ENCODE peak calls at places on chromosome 1, in eight cellular contexts. One of them, this sample, is unnamed.

GRCh38 chr1:35640380-35641232 is 720 bp downstream of the PSMB2 start:
- DNase-seq in H1: no peak
- DNase-seq in fibroblast of pulmonary artery: no peak
- DNase-seq in mesothelial cell of epicardium: no peak
- DNase-seq in body of pancreas: no peak
- DNase-seq in tibial artery: no peak
- DNase-seq in progenitor cell of endocrine pancreas: no peak
- DNase-seq in heart right ventricle: no peak
- DNase-seq in this sample: no peak

GRCh38 chr1:153577624-153578051 is 12.0 kb upstream of the S100A2 start:
- DNase-seq in H1: no peak
- DNase-seq in progenitor cell of endocrine pancreas: no peak
- DNase-seq in heart right ventricle: no peak
- DNase-seq in tibial artery: peak
- DNase-seq in mesothelial cell of epicardium: no peak
- DNase-seq in fibroblast of pulmonary artery: no peak
- DNase-seq in body of pancreas: no peak
- DNase-seq in this sample: no peak

GRCh38 chr1:223334156-223334555 is 29.8 kb downstream of the SUSD4 start:
- DNase-seq in progenitor cell of endocrine pancreas: no peak
- DNase-seq in H1: no peak
- DNase-seq in body of pancreas: no peak
- DNase-seq in mesothelial cell of epicardium: no peak
- DNase-seq in fibroblast of pulmonary artery: no peak
- DNase-seq in heart right ventricle: no peak
- DNase-seq in tibial artery: no peak
- DNase-seq in this sample: no peak

GRCh38 chr1:9705337-9706098 is 54.0 kb downstream of the PIK3CD start:
- DNase-seq in H1: no peak
- DNase-seq in tibial artery: no peak
- DNase-seq in mesothelial cell of epicardium: no peak
- DNase-seq in body of pancreas: no peak
- DNase-seq in heart right ventricle: no peak
- DNase-seq in progenitor cell of endocrine pancreas: no peak
- DNase-seq in fibroblast of pulmonary artery: peak
- DNase-seq in this sample: no peak

GRCh38 chr1:19557609-19558051 is 72.3 kb upstream of the CAPZB start:
- DNase-seq in tibial artery: no peak
- DNase-seq in heart right ventricle: no peak
- DNase-seq in H1: no peak
- DNase-seq in fibroblast of pulmonary artery: peak
- DNase-seq in progenitor cell of endocrine pancreas: no peak
- DNase-seq in body of pancreas: no peak
- DNase-seq in mesothelial cell of epicardium: no peak
- DNase-seq in this sample: no peak

GRCh38 chr1:20185834-20186782 is at the start of the genes PLA2G2C and UBXN10:
- DNase-seq in H1: peak
- DNase-seq in fibroblast of pulmonary artery: no peak
- DNase-seq in progenitor cell of endocrine pancreas: peak
- DNase-seq in heart right ventricle: peak
- DNase-seq in body of pancreas: peak
- DNase-seq in mesothelial cell of epicardium: peak
- DNase-seq in tibial artery: no peak
- DNase-seq in this sample: no peak

GRCh38 chr1:27100797-27101491 is 54.0 kb downstream of the SLC9A1 start:
- DNase-seq in H1: no peak
- DNase-seq in fibroblast of pulmonary artery: no peak
- DNase-seq in mesothelial cell of epicardium: no peak
- DNase-seq in progenitor cell of endocrine pancreas: no peak
- DNase-seq in tibial artery: no peak
- DNase-seq in body of pancreas: no peak
- DNase-seq in heart right ventricle: no peak
- DNase-seq in this sample: no peak

GRCh38 chr1:7199077-7199779 is 414.0 kb downstream of the CAMTA1 start:
- DNase-seq in heart right ventricle: no peak
- DNase-seq in H1: no peak
- DNase-seq in tibial artery: no peak
- DNase-seq in body of pancreas: no peak
- DNase-seq in mesothelial cell of epicardium: no peak
- DNase-seq in progenitor cell of endocrine pancreas: no peak
- DNase-seq in fibroblast of pulmonary artery: no peak
- DNase-seq in this sample: no peak

GRCh38 chr1:185971688-185972087 is 237.5 kb downstream of the HMCN1 start:
- DNase-seq in H1: no peak
- DNase-seq in body of pancreas: no peak
- DNase-seq in fibroblast of pulmonary artery: peak
- DNase-seq in heart right ventricle: no peak
- DNase-seq in tibial artery: no peak
- DNase-seq in mesothelial cell of epicardium: no peak
- DNase-seq in progenitor cell of endocrine pancreas: no peak
- DNase-seq in this sample: no peak

GRCh38 chr1:65422241-65423203 is 2.1 kb downstream of the LEPR start:
- DNase-seq in mesothelial cell of epicardium: no peak
- DNase-seq in fibroblast of pulmonary artery: peak
- DNase-seq in heart right ventricle: no peak
- DNase-seq in H1: no peak
- DNase-seq in body of pancreas: no peak
- DNase-seq in progenitor cell of endocrine pancreas: no peak
- DNase-seq in tibial artery: no peak
- DNase-seq in this sample: peak

GRCh38 chr1:214281030-214281901 is at the start of gene SMYD2:
- DNase-seq in mesothelial cell of epicardium: peak
- DNase-seq in H1: peak
- DNase-seq in fibroblast of pulmonary artery: peak
- DNase-seq in progenitor cell of endocrine pancreas: peak
- DNase-seq in tibial artery: peak
- DNase-seq in heart right ventricle: peak
- DNase-seq in body of pancreas: peak
- DNase-seq in this sample: peak

GRCh38 chr1:205263580-205264190 is 35.9 kb downstream of the TMCC2 start:
- DNase-seq in mesothelial cell of epicardium: no peak
- DNase-seq in H1: no peak
- DNase-seq in progenitor cell of endocrine pancreas: no peak
- DNase-seq in fibroblast of pulmonary artery: peak
- DNase-seq in body of pancreas: no peak
- DNase-seq in tibial artery: no peak
- DNase-seq in heart right ventricle: no peak
- DNase-seq in this sample: no peak

GRCh38 chr1:193070942-193071341 is 11.5 kb downstream of the RO60 start:
- DNase-seq in heart right ventricle: no peak
- DNase-seq in progenitor cell of endocrine pancreas: no peak
- DNase-seq in body of pancreas: no peak
- DNase-seq in mesothelial cell of epicardium: no peak
- DNase-seq in H1: no peak
- DNase-seq in tibial artery: no peak
- DNase-seq in fibroblast of pulmonary artery: no peak
- DNase-seq in this sample: no peak

GRCh38 chr1:235075121-235075954 is 53.3 kb downstream of the TOMM20 start:
- DNase-seq in body of pancreas: peak
- DNase-seq in fibroblast of pulmonary artery: peak
- DNase-seq in mesothelial cell of epicardium: no peak
- DNase-seq in progenitor cell of endocrine pancreas: no peak
- DNase-seq in H1: no peak
- DNase-seq in tibial artery: peak
- DNase-seq in heart right ventricle: peak
- DNase-seq in this sample: no peak

GRCh38 chr1:103441342-103441741 is 84.2 kb upstream of the RNPC3 start:
- DNase-seq in heart right ventricle: no peak
- DNase-seq in H1: no peak
- DNase-seq in mesothelial cell of epicardium: no peak
- DNase-seq in body of pancreas: no peak
- DNase-seq in fibroblast of pulmonary artery: no peak
- DNase-seq in progenitor cell of endocrine pancreas: no peak
- DNase-seq in tibial artery: no peak
- DNase-seq in this sample: no peak

GRCh38 chr1:221025391-221026355 is 146.4 kb downstream of the HLX start:
- DNase-seq in fibroblast of pulmonary artery: peak
- DNase-seq in progenitor cell of endocrine pancreas: no peak
- DNase-seq in tibial artery: no peak
- DNase-seq in heart right ventricle: no peak
- DNase-seq in H1: no peak
- DNase-seq in mesothelial cell of epicardium: no peak
- DNase-seq in body of pancreas: peak
- DNase-seq in this sample: no peak
- TF ChIP-seq CTCF in fibroblast of pulmonary artery: no peak
- TF ChIP-seq CTCF in progenitor cell of endocrine pancreas: no peak
- TF ChIP-seq CTCF in tibial artery: no peak
- TF ChIP-seq CTCF in heart right ventricle: no peak
- TF ChIP-seq CTCF in H1: no peak
- TF ChIP-seq CTCF in mesothelial cell of epicardium: no peak
- TF ChIP-seq CTCF in body of pancreas: no peak
- TF ChIP-seq CTCF in this sample: no peak

DNA sequence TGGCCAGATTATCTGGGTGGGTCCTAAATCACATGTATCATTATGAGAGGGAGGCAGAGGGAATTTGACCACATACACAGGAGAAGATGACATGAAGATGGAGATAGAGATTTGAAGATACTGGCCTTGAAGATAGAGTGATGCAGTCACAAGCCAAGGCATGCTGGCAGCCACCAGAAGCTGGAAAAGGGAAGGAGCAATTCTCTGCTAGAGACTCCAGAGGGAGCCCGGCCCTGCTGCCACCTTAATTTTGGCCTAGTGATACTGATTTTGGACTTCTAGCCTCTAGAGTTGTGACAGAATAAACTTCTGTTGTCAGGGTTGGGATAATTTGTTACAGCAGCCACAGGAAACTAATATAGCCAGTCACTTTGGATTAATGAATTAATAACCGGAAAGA is 2.2 kb upstream of the PRDM2 start:
- DNase-seq in mesothelial cell of epicardium: no peak
- DNase-seq in tibial artery: no peak
- DNase-seq in fibroblast of pulmonary artery: no peak
- DNase-seq in heart right ventricle: no peak
- DNase-seq in body of pancreas: no peak
- DNase-seq in H1: no peak
- DNase-seq in progenitor cell of endocrine pancreas: no peak
- DNase-seq in this sample: no peak
- TF ChIP-seq CTCF in mesothelial cell of epicardium: no peak
- TF ChIP-seq CTCF in tibial artery: no peak
- TF ChIP-seq CTCF in fibroblast of pulmonary artery: no peak
- TF ChIP-seq CTCF in heart right ventricle: no peak
- TF ChIP-seq CTCF in body of pancreas: no peak
- TF ChIP-seq CTCF in H1: no peak
- TF ChIP-seq CTCF in progenitor cell of endocrine pancreas: no peak
- TF ChIP-seq CTCF in this sample: no peak

GRCh38 chr1:92820024-92820423 is 11.8 kb upstream of the RPL5 start:
- DNase-seq in fibroblast of pulmonary artery: no peak
- DNase-seq in tibial artery: no peak
- DNase-seq in progenitor cell of endocrine pancreas: no peak
- DNase-seq in body of pancreas: no peak
- DNase-seq in H1: no peak
- DNase-seq in heart right ventricle: no peak
- DNase-seq in mesothelial cell of epicardium: no peak
- DNase-seq in this sample: no peak

GRCh38 chr1:92816732-92817131 is 15.1 kb upstream of the RPL5 start:
- DNase-seq in body of pancreas: no peak
- DNase-seq in tibial artery: no peak
- DNase-seq in progenitor cell of endocrine pancreas: no peak
- DNase-seq in H1: no peak
- DNase-seq in fibroblast of pulmonary artery: no peak
- DNase-seq in heart right ventricle: no peak
- DNase-seq in mesothelial cell of epicardium: no peak
- DNase-seq in this sample: no peak

GRCh38 chr1:92820551-92820950 is 11.3 kb upstream of the RPL5 start:
- DNase-seq in tibial artery: no peak
- DNase-seq in H1: no peak
- DNase-seq in mesothelial cell of epicardium: no peak
- DNase-seq in heart right ventricle: no peak
- DNase-seq in progenitor cell of endocrine pancreas: no peak
- DNase-seq in fibroblast of pulmonary artery: no peak
- DNase-seq in body of pancreas: no peak
- DNase-seq in this sample: no peak

GRCh38 chr1:92817137-92817697 is 14.6 kb upstream of the RPL5 start:
- DNase-seq in fibroblast of pulmonary artery: no peak
- DNase-seq in heart right ventricle: no peak
- DNase-seq in H1: no peak
- DNase-seq in body of pancreas: no peak
- DNase-seq in mesothelial cell of epicardium: no peak
- DNase-seq in progenitor cell of endocrine pancreas: no peak
- DNase-seq in tibial artery: no peak
- DNase-seq in this sample: no peak

DNA sequence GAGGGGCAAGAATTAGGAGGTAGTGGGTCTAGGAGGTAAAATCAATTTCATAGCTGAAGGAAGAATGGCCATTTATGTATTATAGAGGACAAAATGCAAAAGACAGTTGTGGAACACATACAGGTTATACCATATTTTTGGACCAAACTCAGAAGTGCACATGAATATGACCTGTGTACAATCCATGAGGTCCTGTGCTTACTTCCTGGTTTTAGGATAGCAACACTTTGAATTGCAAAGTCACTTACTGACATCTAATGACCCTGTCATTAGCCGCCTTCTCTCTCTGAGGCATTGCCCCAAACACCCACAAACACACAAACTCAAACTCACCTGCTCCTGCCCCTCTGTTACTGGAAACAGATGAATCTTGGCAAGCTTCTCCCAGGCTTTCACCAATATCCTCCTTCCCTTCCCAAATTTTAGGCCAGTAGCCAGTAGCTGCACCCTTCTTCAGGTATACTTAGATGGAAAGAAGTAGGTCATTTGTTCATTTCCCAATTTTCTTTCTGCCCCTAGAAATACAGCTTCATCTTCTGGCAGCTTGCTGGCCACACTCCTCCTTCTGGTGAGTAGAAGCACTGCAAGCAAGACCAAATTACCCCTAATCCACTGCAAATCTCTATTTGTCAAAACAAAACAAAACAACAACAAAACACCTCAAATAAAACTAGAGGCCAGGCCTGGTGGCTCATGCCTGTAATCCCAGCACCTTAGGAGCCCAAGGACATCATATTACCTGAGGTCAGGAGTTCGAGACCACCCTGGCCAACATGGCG is 13.7 kb upstream of the RPL5 start:
- DNase-seq in body of pancreas: peak
- DNase-seq in mesothelial cell of epicardium: no peak
- DNase-seq in progenitor cell of endocrine pancreas: no peak
- DNase-seq in fibroblast of pulmonary artery: peak
- DNase-seq in H1: peak
- DNase-seq in tibial artery: no peak
- DNase-seq in heart right ventricle: peak
- DNase-seq in this sample: no peak
- TF ChIP-seq CTCF in body of pancreas: peak
- TF ChIP-seq CTCF in mesothelial cell of epicardium: peak
- TF ChIP-seq CTCF in progenitor cell of endocrine pancreas: peak
- TF ChIP-seq CTCF in fibroblast of pulmonary artery: peak
- TF ChIP-seq CTCF in H1: no peak
- TF ChIP-seq CTCF in tibial artery: peak
- TF ChIP-seq CTCF in heart right ventricle: peak
- TF ChIP-seq CTCF in this sample: peak

GRCh38 chr1:23530750-23531651 is at the start of gene E2F2:
- DNase-seq in mesothelial cell of epicardium: peak
- DNase-seq in heart right ventricle: peak
- DNase-seq in body of pancreas: peak
- DNase-seq in fibroblast of pulmonary artery: peak
- DNase-seq in tibial artery: peak
- DNase-seq in H1: peak
- DNase-seq in progenitor cell of endocrine pancreas: peak
- DNase-seq in this sample: no peak
- TF ChIP-seq CTCF in mesothelial cell of epicardium: no peak
- TF ChIP-seq CTCF in heart right ventricle: peak
- TF ChIP-seq CTCF in body of pancreas: no peak
- TF ChIP-seq CTCF in fibroblast of pulmonary artery: no peak
- TF ChIP-seq CTCF in tibial artery: no peak
- TF ChIP-seq CTCF in H1: peak
- TF ChIP-seq CTCF in progenitor cell of endocrine pancreas: peak
- TF ChIP-seq CTCF in this sample: no peak

This sample was measured in keratinocyte.